ENCODE peak calls at places on chromosomes 12 and 14, in eight cellular contexts. Z is suprapubic skin, V is endothelial cell, O is tibial artery, C is lower leg skin, K is neural crest cell, T is RWPE1, P is AG10803. Y is an unnamed sample.

GRCh38 chr14:99879401-99880295 is 86.4 kb downstream of the EML1 start:
- DNase-seq in P (peak; percentile 88), K (no peak), Z (no peak), O (no peak), C (no peak), V (no peak), T (peak; percentile 30), Y (no peak)

GRCh38 chr14:92586001-92586947 is 72.7 kb downstream of the RIN3 start:
- DNase-seq in V (no peak), P (peak; percentile 99), T (no peak), Z (no peak), C (no peak), O (peak; percentile 76), K (no peak), Y (no peak)

GRCh38 chr14:50823051-50823762 is 7.8 kb downstream of the NIN start:
- DNase-seq in P (peak; percentile 71), V (no peak), K (no peak), T (no peak), C (no peak), Z (no peak), O (no peak), Y (no peak)

GRCh38 chr14:66443158-66443695 is 42.9 kb upstream of the CCDC196 start:
- DNase-seq in T (no peak), P (peak; percentile 1), V (no peak), K (no peak), C (no peak), Z (no peak), O (no peak), Y (no peak)

GRCh38 chr12:56202838-56203237 is 13.6 kb upstream of the SMARCC2 start:
- DNase-seq in V (no peak), C (no peak), T (no peak), K (no peak), P (no peak), O (no peak), Z (no peak), Y (no peak)

GRCh38 chr12:25929096-25929637 is 29.3 kb upstream of the RASSF8 start:
- DNase-seq in T (peak; percentile 13), O (no peak), V (no peak), C (no peak), Z (no peak), K (no peak), P (no peak), Y (no peak)

GRCh38 chr12:15336772-15337553 is 14.7 kb downstream of the PTPRO start:
- DNase-seq in O (no peak), V (no peak), P (peak; percentile 58), K (no peak), C (no peak), Z (no peak), T (peak; percentile 38), Y (no peak)

GRCh38 chr12:481422-481821 is 21.7 kb downstream of the B4GALNT3 start:
- DNase-seq in C (peak; percentile 81), K (no peak), O (peak; percentile 94), V (no peak), Z (peak; percentile 38), T (no peak), P (peak; percentile 50), Y (no peak)

GRCh38 chr12:49888461-49889151 is 15.1 kb downstream of the FAIM2 start:
- DNase-seq in O (no peak), V (no peak), T (no peak), K (no peak), P (no peak), Z (no peak), C (no peak), Y (peak; percentile 51)

GRCh38 chr12:89882051-89882450 is 173.4 kb upstream of the ATP2B1 start:
- DNase-seq in V (no peak), T (no peak), O (no peak), Z (no peak), K (no peak), P (peak; percentile 60), C (no peak), Y (no peak)

GRCh38 chr14:63853831-63854293 is 1.1 kb downstream of the SYNE2 start:
- DNase-seq in P (peak; percentile 37), C (peak; percentile 93), O (peak; percentile 75), K (peak; percentile 30), V (peak; percentile 30), Z (no peak), T (peak; percentile 89), Y (peak; percentile 48)

GRCh38 chr14:100692859-100693558 is 33.7 kb upstream of the DLK1 start:
- DNase-seq in K (no peak), Z (no peak), O (no peak), P (peak; percentile 78), C (no peak), V (no peak), T (peak; percentile 95), Y (peak; percentile 71)

GRCh38 chr12:67650528-67651379 is 2.2 kb downstream of the DYRK2 start:
- DNase-seq in C (no peak), O (no peak), P (no peak), K (no peak), Z (no peak), T (no peak), V (no peak), Y (no peak)

GRCh38 chr12:103901518-103902173 is 28.6 kb upstream of the HSP90B1 start:
- DNase-seq in O (no peak), T (no peak), K (no peak), V (no peak), Z (no peak), C (no peak), P (no peak), Y (no peak)

GRCh38 chr14:95452890-95453712 is 63.3 kb downstream of the SYNE3 start:
- DNase-seq in Z (no peak), V (no peak), O (no peak), T (no peak), C (no peak), P (no peak), K (no peak), Y (no peak)

GRCh38 chr12:42588981-42589464 is 523 bp downstream of the PRICKLE1 start:
- DNase-seq in V (peak; percentile 57), Z (no peak), T (peak; percentile 43), K (peak; percentile 39), P (no peak), O (peak; percentile 67), C (peak; percentile 88), Y (peak; percentile 56)

GRCh38 chr12:123250471-123251383 is 17.5 kb downstream of the MTRFR start:
- DNase-seq in V (no peak), O (no peak), P (no peak), Z (no peak), K (no peak), C (peak; percentile 88), T (peak; percentile 84), Y (peak; percentile 92)

GRCh38 chr12:5907812-5908211 is 37.2 kb downstream of the ANO2 start:
- DNase-seq in K (no peak), C (peak; percentile 56), Z (no peak), V (no peak), T (no peak), P (no peak), O (peak; percentile 29), Y (no peak)

DNA sequence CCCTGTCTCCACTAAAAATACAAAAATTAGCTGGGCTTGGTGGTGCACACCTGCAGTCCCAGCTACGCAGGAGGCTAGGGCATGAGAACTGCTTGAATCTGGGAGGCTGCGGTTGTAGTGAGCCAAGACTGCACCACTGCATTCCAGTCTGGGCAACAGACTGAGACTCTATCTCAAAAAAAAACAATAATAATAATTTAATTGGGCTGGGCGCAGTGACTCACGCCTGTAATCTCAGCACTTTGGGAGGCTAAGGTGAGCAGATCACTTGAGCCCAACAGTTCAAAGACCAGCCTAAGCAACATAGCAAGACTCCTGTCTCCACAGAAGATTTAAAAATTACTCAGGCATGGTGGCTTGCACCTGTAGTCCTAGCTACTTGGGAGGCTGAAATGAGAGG is 26.7 kb downstream of the CBX5 start:
- DNase-seq in T (no peak), K (no peak), V (no peak), O (no peak), Z (no peak), C (no peak), P (no peak), Y (no peak)
- TF ChIP-seq CTCF in T (no peak), K (no peak), V (no peak), O (no peak), Z (no peak), C (no peak), P (no peak), Y (no peak)

DNA sequence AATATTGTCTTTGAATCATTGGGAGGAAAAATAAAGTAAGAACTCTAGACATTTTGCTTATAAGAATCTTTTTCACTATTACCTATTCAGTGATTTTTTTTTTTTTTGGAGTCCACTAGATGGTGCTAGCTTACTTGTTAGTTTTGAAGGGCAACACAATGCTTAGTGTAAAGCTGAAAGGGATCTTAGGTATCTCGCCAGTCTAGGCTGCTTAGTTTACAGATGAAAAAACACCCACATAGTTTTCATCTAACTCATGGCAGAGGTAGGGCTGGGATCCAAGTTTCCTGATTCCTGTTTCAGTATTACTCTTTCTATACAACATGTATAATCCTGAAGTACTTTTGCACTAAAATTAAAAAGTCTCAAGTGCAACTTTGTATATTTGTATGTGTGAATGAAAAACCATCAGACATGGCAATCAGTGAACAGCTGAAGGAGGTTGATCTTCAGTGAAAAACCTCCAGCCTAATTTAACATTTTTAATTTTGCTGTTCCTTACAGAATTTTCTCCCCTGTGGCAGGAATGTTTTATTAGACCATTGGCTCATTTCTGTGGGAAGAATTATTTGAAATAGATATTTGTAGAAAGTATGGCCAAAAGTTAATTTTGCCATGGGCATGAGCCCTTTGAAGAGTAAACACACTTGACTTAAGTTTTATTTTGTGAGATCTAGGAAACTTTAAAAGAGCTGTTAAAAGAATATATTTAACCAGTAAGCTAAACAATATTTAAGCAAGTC is 40.7 kb downstream of the LRRIQ1 start:
- DNase-seq in Z (no peak), P (peak; percentile 86), O (no peak), K (no peak), C (no peak), T (peak; percentile 85), V (no peak), Y (peak; percentile 57)
- TF ChIP-seq CTCF in Z (peak; percentile 10), P (peak; percentile 71), O (peak; percentile 18), K (peak; percentile 72), C (no peak), T (peak; percentile 73), V (peak; percentile 37), Y (peak; percentile 30)

DNA sequence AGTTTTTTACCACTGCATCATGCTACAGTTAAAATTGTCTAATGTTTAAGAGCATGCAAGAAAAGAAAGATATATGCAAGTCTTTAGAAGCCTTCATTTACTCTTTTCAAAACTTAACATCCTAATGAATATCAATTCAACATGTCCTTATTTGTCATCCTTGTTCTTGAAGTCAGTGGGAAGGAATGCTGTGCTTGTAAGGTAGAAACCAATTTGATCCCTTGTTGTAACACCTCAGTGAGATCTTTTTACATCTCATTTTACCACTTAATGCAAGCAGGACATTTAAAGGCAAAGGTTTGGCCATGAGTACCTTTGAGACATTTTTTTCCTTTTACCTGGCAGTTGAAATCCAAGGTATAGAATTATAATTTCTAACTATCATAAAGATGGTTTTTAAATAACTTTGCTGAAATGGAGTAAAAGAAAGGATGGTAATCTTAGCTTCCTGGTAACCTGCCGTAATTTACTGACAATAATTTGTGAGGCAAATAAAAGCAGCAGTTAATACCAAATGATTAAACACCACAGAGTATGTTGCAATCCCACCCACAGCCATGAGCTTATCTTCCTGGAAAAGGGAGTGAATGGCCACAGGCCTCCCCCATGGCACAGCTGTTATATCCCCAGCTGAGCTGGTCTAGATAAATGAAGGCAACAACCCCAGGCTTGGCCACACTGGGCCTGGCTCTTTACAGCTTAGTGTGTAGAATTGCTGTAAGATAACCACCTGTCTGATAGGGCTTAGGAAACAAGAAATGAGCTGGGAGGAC is 33.2 kb upstream of the STRN3 start:
- DNase-seq in V (no peak), T (peak; percentile 49), Z (no peak), K (no peak), O (no peak), C (no peak), P (peak; percentile 79), Y (peak; percentile 57)
- TF ChIP-seq CTCF in V (no peak), T (no peak), Z (no peak), K (no peak), O (no peak), C (no peak), P (no peak), Y (no peak)

GRCh38 chr12:104958009-104958945 is at the start of gene SLC41A2:
- DNase-seq in T (peak; percentile 76), O (peak; percentile 91), Z (peak; percentile 86), P (peak; percentile 89), K (peak; percentile 64), C (peak; percentile 94), V (peak; percentile 80), Y (peak; percentile 91)
- TF ChIP-seq CTCF in T (peak; percentile 61), O (peak; percentile 8), Z (peak; percentile 7), P (no peak), K (peak; percentile 49), C (no peak), V (no peak), Y (no peak)

Y was measured in Calu3.